ENCODE peak calls at places on chromosomes 3 and 15, in six cellular contexts. H, N, C, Y, L and A are unnamed samples.

GRCh38 chr15:58321034-58321433 is 110.8 kb upstream of the LIPC start:
- DNase-seq in H (no peak), N (no peak), C (no peak), Y (no peak), L (no peak), A (no peak)

GRCh38 chr3:187291512-187292132 is at the start of gene MASP1:
- DNase-seq in H (no peak), N (peak; percentile 14), C (no peak), Y (peak; percentile 57), L (peak; percentile 5), A (no peak)

GRCh38 chr15:71262599-71262998 is 147.3 kb downstream of the THSD4 start:
- DNase-seq in H (no peak), N (no peak), C (no peak), Y (no peak), L (no peak), A (no peak)

GRCh38 chr3:154235330-154235729 is 89.0 kb downstream of the DHX36 start:
- DNase-seq in H (no peak), N (no peak), C (no peak), Y (no peak), L (peak; percentile 69), A (no peak)

GRCh38 chr3:172656602-172657001 is 54.3 kb downstream of the NCEH1 start:
- DNase-seq in H (no peak), N (no peak), C (no peak), Y (no peak), L (no peak), A (no peak)

GRCh38 chr3:153443961-153444360 is 281.9 kb downstream of the RAP2B start:
- DNase-seq in H (no peak), N (no peak), C (no peak), Y (no peak), L (no peak), A (no peak)

GRCh38 chr3:150743508-150743907 is 19.5 kb downstream of the SIAH2 start:
- DNase-seq in H (no peak), N (no peak), C (no peak), Y (no peak), L (peak; percentile 76), A (no peak)

GRCh38 chr15:58957101-58957973 is 23.9 kb upstream of the SLTM start:
- DNase-seq in H (no peak), N (no peak), C (no peak), Y (peak; percentile 63), L (peak; percentile 36), A (peak; percentile 91)

GRCh38 chr3:37291275-37291700 is 116.9 kb upstream of the LRRFIP2 start:
- DNase-seq in H (no peak), N (no peak), C (no peak), Y (no peak), L (peak; percentile 79), A (no peak)

GRCh38 chr15:40338041-40338657 is 2.6 kb downstream of the CCDC9B start:
- DNase-seq in H (no peak), N (peak; percentile 45), C (no peak), Y (peak; percentile 78), L (peak; percentile 63), A (peak; percentile 38)

GRCh38 chr3:131361464-131362421 is 19.8 kb upstream of the NUDT16 start:
- DNase-seq in H (peak; percentile 79), N (peak; percentile 71), C (peak; percentile 56), Y (peak; percentile 80), L (peak; percentile 58), A (peak; percentile 97)

GRCh38 chr3:120357807-120358206 is 8.7 kb upstream of the LRRC58 start:
- DNase-seq in H (no peak), N (no peak), C (no peak), Y (no peak), L (no peak), A (no peak)

GRCh38 chr3:158105124-158105709 is 1.0 kb downstream of the SHOX2 start:
- DNase-seq in H (no peak), N (no peak), C (no peak), Y (peak; percentile 12), L (no peak), A (peak; percentile 82)

GRCh38 chr3:36496734-36497133 is 116.4 kb downstream of the STAC start:
- DNase-seq in H (no peak), N (no peak), C (no peak), Y (no peak), L (peak; percentile 88), A (no peak)

GRCh38 chr15:62818691-62819090 is 223.9 kb upstream of the TPM1 start:
- DNase-seq in H (no peak), N (no peak), C (no peak), Y (no peak), L (no peak), A (no peak)

GRCh38 chr15:85094685-85095084 is 113.0 kb downstream of the PDE8A start:
- DNase-seq in H (no peak), N (no peak), C (no peak), Y (no peak), L (peak; percentile 74), A (no peak)

GRCh38 chr3:86991840-86992430 is 986 bp upstream of the VGLL3 start:
- DNase-seq in H (no peak), N (no peak), C (no peak), Y (no peak), L (peak; percentile 53), A (peak; percentile 64)

GRCh38 chr3:71684752-71685151 is 40.5 kb downstream of the EIF4E3 start:
- DNase-seq in H (peak; percentile 57), N (peak; percentile 49), C (no peak), Y (peak; percentile 25), L (peak; percentile 81), A (no peak)

GRCh38 chr3:53460313-53460712 is 34.1 kb upstream of the CACNA1D start:
- DNase-seq in H (no peak), N (no peak), C (no peak), Y (no peak), L (no peak), A (no peak)

GRCh38 chr3:151562901-151563300 is 102.0 kb upstream of the IGSF10 start:
- DNase-seq in H (no peak), N (no peak), C (no peak), Y (no peak), L (no peak), A (peak; percentile 41)

GRCh38 chr3:171980578-171981270 is 58.7 kb upstream of the FNDC3B start:
- DNase-seq in H (no peak), N (no peak), C (no peak), Y (no peak), L (peak; percentile 60), A (peak; percentile 74)

GRCh38 chr3:54659347-54659746 is 268.5 kb downstream of the LRTM1 start:
- DNase-seq in H (no peak), N (no peak), C (no peak), Y (no peak), L (no peak), A (no peak)

GRCh38 chr3:161474139-161474538 is 22.5 kb upstream of the OTOL1 start:
- DNase-seq in H (no peak), N (no peak), C (no peak), Y (no peak), L (no peak), A (no peak)

GRCh38 chr3:161474691-161475090 is 21.9 kb upstream of the OTOL1 start:
- DNase-seq in H (no peak), N (no peak), C (no peak), Y (no peak), L (no peak), A (no peak)

GRCh38 chr3:161471211-161471610 is 25.4 kb upstream of the OTOL1 start:
- DNase-seq in H (no peak), N (no peak), C (no peak), Y (no peak), L (no peak), A (no peak)

DNA sequence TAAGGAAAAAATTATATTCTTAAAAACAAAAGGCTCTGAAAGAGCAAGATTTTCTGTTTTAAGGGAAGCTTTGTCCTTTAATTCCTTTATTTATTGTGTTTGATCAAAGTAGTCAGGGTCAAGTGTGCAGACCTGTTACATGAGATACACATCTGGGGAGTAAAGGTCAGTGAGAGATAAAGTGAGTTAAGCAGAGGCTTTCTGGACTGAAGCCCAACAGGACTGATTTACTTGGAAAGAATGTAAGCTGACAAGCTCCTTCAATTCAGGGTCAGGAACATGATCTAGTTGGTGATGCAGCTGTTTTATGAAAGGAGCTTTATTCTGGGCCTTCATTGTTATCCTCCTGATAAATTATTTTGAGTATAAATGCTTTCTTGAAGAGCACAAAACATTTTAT is 20.7 kb upstream of the OTOL1 start:
- DNase-seq in H (no peak), N (no peak), C (no peak), Y (no peak), L (peak; percentile 55), A (no peak)
- H3K4me1 ChIP-seq in H (no peaks in the 10 kb centered on the region), N (no peaks in the 10 kb centered on the region), C (no peaks in the 10 kb centered on the region), Y (no peaks in the 10 kb centered on the region), L (no peaks in the 10 kb centered on the region), A (no peaks in the 10 kb centered on the region)

GRCh38 chr3:49804141-49805041 is 1.3 kb downstream of the INKA1 start:
- DNase-seq in H (no peak), N (no peak), C (no peak), Y (peak; percentile 23), L (no peak), A (no peak)

GRCh38 chr3:49805367-49805782 is 2.3 kb downstream of the INKA1 start:
- DNase-seq in H (peak; percentile 66), N (peak; percentile 84), C (peak; percentile 79), Y (peak; percentile 95), L (peak; percentile 21), A (no peak)

GRCh38 chr3:49805884-49806701 is 3.0 kb downstream of the INKA1 start:
- DNase-seq in H (no peak), N (peak; percentile 65), C (no peak), Y (peak; percentile 77), L (no peak), A (no peak)

GRCh38 chr3:49806838-49807237 is 3.8 kb downstream of the INKA1 start:
- DNase-seq in H (no peak), N (no peak), C (no peak), Y (no peak), L (no peak), A (no peak)

DNA sequence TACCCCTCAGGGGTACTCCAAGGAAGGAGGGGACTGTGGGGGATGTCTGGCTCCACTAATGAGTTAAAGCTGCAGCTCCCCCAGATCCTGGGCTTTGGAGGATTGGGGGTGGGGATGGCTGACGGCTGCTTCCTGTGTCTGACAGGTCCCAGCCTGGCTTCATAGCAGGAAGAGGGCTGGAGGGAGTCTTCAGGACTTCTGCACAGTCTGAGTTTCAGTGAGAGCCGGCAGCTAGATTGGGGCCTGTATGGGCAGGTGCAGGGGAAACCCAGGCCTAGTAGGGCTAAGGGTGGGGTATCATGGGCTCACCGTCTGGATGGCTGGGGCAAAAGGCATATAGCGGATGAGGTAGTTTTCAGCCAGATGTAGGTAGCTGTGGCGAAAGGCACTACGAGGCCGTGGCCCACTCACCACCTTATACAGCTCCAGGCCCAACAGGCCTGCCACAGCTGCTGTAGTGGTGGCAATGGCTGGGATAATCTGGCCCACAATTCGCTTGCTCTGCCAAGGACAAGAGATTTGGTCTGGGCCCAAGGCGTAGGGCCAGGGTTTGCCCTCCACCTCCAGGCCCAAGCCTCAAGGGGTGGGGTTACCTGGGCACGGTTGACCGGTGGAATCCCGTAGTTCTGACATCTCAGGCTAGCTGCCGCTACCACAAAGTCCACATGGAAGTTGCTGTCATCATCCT is 4.5 kb downstream of the INKA1 start:
- DNase-seq in H (no peak), N (no peak), C (no peak), Y (peak; percentile 51), L (no peak), A (no peak)
- H3K4me1 ChIP-seq in H (peaks cover 18% of the 10 kb centered on the region), N (peaks cover 11% of the 10 kb centered on the region), C (peaks cover 49% of the 10 kb centered on the region), Y (peaks cover 66% of the 10 kb centered on the region), L (peaks cover 26% of the 10 kb centered on the region), A (peaks cover 38% of the 10 kb centered on the region)

GRCh38 chr15:96333194-96334016 is 2.9 kb downstream of the NR2F2 start:
- DNase-seq in H (peak; percentile 21), N (peak; percentile 40), C (no peak), Y (no peak), L (peak; percentile 48), A (peak; percentile 48)
- H3K4me1 ChIP-seq in H (no peaks in the 10 kb centered on the region), N (no peaks in the 10 kb centered on the region), C (peaks cover 3% of the 10 kb centered on the region), Y (peaks cover 7% of the 10 kb centered on the region), L (peaks cover 3% of the 10 kb centered on the region), A (peaks cover 31% of the 10 kb centered on the region)

GRCh38 chr3:102580760-102581159 is 145.9 kb downstream of the ZPLD1 start:
- DNase-seq in H (no peak), N (no peak), C (no peak), Y (no peak), L (no peak), A (no peak)

GRCh38 chr3:102586485-102586884 is 151.7 kb downstream of the ZPLD1 start:
- DNase-seq in H (no peak), N (no peak), C (no peak), Y (no peak), L (no peak), A (no peak)
- H3K4me1 ChIP-seq in H (no peaks in the 10 kb centered on the region), N (no peaks in the 10 kb centered on the region), C (no peaks in the 10 kb centered on the region), Y (no peaks in the 10 kb centered on the region), L (no peaks in the 10 kb centered on the region), A (no peaks in the 10 kb centered on the region)